ENCODE peak calls at places on chromosomes 12 and 14, in five cellular contexts. J, Q, W, A and C are unnamed samples.

GRCh38 chr14:77638738-77639137 is 22.3 kb upstream of the SPTLC2 start:
- DNase-seq in W (peak), J (peak), A (peak), Q (no peak), C (peak)

GRCh38 chr14:84825481-84825880 is 704.5 kb upstream of the FLRT2 start:
- DNase-seq in A (peak), J (peak), Q (no peak), W (peak), C (peak)

GRCh38 chr12:67155863-67156262 is 113.3 kb upstream of the CAND1 start:
- DNase-seq in A (peak), W (peak), Q (no peak), J (peak), C (peak)

GRCh38 chr14:23148596-23149249 is 29.7 kb upstream of the CEBPE start:
- DNase-seq in Q (no peak), W (no peak), J (no peak), A (no peak), C (no peak)

GRCh38 chr14:100291305-100292075 is 14.8 kb downstream of the SLC25A29 start:
- DNase-seq in Q (peak), A (no peak), W (no peak), J (no peak), C (no peak)

GRCh38 chr12:69254046-69254445 is 14.7 kb downstream of the CPSF6 start:
- DNase-seq in W (peak), Q (no peak), J (peak), A (peak), C (peak)

GRCh38 chr12:49301759-49302158 is 6.8 kb downstream of the PRPH start:
- DNase-seq in J (no peak), A (no peak), Q (no peak), W (no peak), C (no peak)

GRCh38 chr12:122836027-122836921 is 1.0 kb downstream of the HIP1R start:
- DNase-seq in Q (no peak), W (peak), A (peak), J (peak), C (no peak)

DNA sequence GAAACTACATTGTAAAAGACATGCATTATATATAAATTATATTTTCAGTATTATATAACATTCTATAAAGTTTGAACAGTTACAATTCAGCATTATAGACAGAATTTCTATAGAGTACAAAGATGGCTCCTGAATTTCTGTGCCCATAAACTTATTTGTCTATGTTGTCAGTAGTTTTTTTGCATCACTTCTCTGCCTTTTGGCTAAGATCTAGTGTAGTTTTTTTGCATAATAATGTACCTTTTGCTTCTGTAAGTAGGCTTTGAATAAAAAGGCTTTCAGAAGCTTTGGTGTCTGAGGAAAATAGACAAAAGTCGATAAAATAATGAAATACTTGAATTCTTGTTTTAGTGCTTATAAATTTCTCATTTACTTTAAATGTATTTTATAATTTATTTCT is 11.1 kb downstream of the DNAL1 start:
- DNase-seq in A (no peak), J (no peak), Q (no peak), W (no peak), C (no peak)
- TF ChIP-seq CTCF in A (no peak), J (no peak), Q (no peak), W (no peak), C (no peak)

DNA sequence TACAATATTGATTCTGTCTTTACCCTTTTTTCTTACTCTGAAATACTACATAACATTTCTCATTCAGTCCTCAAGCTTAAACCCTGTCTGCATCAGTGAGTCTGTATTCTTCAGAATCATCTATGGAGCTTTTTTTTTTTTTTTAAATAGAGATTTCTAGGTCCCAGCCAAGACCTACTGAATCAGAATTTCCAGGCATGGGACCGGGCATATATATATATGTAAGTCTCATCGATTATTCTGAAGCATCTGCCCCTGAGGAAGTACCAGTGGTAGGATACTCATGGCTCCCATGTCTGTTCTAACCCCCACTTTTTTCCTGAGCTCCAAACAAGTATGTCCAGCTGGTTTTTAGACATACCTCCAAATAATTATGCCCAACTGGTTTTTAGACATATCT is 6.1 kb downstream of the DDX47 start:
- DNase-seq in W (no peak), Q (no peak), A (no peak), J (no peak), C (no peak)
- H3K4me3 ChIP-seq in W (no peak), Q (no peak), A (no peak), J (no peak), C (no peak)

GRCh38 chr12:873954-874353 is 75.5 kb downstream of the RAD52 start:
- DNase-seq in J (peak), A (no peak), W (peak), Q (no peak), C (peak)

GRCh38 chr12:870378-870777 is 79.1 kb downstream of the RAD52 start:
- DNase-seq in Q (no peak), A (no peak), W (no peak), J (no peak), C (no peak)

GRCh38 chr12:867905-868304 is 81.6 kb downstream of the RAD52 start:
- DNase-seq in J (no peak), W (no peak), A (no peak), Q (no peak), C (no peak)

GRCh38 chr12:865614-866013 is 83.9 kb downstream of the RAD52 start:
- DNase-seq in W (no peak), Q (no peak), A (no peak), J (no peak), C (no peak)

GRCh38 chr12:868722-869121 is 80.8 kb downstream of the RAD52 start:
- DNase-seq in A (no peak), W (no peak), J (no peak), Q (no peak), C (no peak)
- TF ChIP-seq CTCF in A (no peak), W (no peak), J (peak), Q (no peak), C (peak)

GRCh38 chr14:74934476-74935339 is 11.6 kb upstream of the RPS6KL1 start:
- DNase-seq in J (no peak), A (no peak), Q (no peak), W (no peak), C (no peak)

GRCh38 chr14:74935340-74935640 is 12.2 kb upstream of the RPS6KL1 start:
- DNase-seq in W (no peak), A (no peak), Q (no peak), J (no peak), C (no peak)

GRCh38 chr14:74937171-74937570 is 14.1 kb upstream of the RPS6KL1 start:
- DNase-seq in W (no peak), J (no peak), Q (no peak), A (no peak), C (no peak)

GRCh38 chr14:74933925-74934435 is 10.9 kb upstream of the RPS6KL1 start:
- DNase-seq in Q (no peak), W (no peak), A (no peak), J (no peak), C (no peak)

DNA sequence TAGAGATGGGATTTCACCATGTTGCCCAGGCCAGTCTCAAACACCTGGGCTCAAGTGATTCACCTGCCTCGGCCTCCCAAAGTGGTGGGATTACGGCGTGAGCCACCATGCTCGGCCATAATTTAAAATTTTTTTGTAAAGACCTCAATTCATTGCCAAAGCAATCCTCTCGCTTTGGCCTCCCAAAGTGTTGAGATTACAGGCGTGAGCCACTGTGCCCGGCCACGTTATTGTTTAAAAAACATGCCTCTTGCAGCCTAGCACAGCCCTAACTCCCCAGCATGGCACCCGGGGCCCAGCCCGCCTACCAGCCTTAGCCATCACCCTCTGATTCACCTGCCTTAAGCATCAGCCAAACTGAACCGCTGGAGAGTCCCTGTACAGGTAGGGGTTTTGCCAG is 13.1 kb upstream of the RPS6KL1 start:
- DNase-seq in J (no peak), Q (no peak), W (no peak), A (no peak), C (no peak)
- H3K4me3 ChIP-seq in J (no peak), Q (no peak), W (no peak), A (no peak), C (no peak)

GRCh38 chr12:6430990-6431353 is 13.8 kb upstream of the CD27 start:
- DNase-seq in A (peak), J (no peak), W (no peak), Q (no peak), C (peak)

GRCh38 chr12:6428326-6428725 is 16.4 kb upstream of the CD27 start:
- DNase-seq in A (no peak), Q (no peak), J (no peak), W (no peak), C (no peak)

GRCh38 chr12:6426882-6427671 is 17.7 kb upstream of the CD27 start:
- DNase-seq in W (no peak), A (no peak), J (no peak), Q (no peak), C (no peak)

GRCh38 chr12:6432991-6433390 is 11.8 kb upstream of the CD27 start:
- DNase-seq in A (no peak), J (no peak), W (no peak), Q (no peak), C (no peak)

GRCh38 chr12:6430124-6430989 is 14.4 kb upstream of the CD27 start:
- DNase-seq in A (peak), J (peak), W (peak), Q (peak), C (peak)
- TF ChIP-seq CTCF in A (no peak), J (no peak), W (no peak), Q (no peak), C (no peak)

GRCh38 chr12:40792792-40793386 is 100.7 kb downstream of the CNTN1 start:
- DNase-seq in W (no peak), Q (no peak), J (no peak), A (no peak), C (no peak)
- H3K4me3 ChIP-seq in W (no peak), Q (no peak), J (no peak), A (no peak), C (no peak)

GRCh38 chr14:55373784-55374725 is 37.6 kb downstream of the ATG14 start:
- DNase-seq in Q (no peak), A (peak), W (peak), J (peak), C (peak)

GRCh38 chr14:55381040-55381439 is 30.6 kb downstream of the ATG14 start:
- DNase-seq in J (no peak), Q (no peak), A (peak), W (no peak), C (peak)

GRCh38 chr14:55374771-55375170 is 36.9 kb downstream of the ATG14 start:
- DNase-seq in Q (no peak), J (no peak), W (no peak), A (no peak), C (no peak)

GRCh38 chr14:55381561-55381960 is 30.1 kb downstream of the ATG14 start:
- DNase-seq in Q (no peak), J (no peak), A (no peak), W (no peak), C (no peak)

GRCh38 chr14:55377236-55377635 is 34.4 kb downstream of the ATG14 start:
- DNase-seq in Q (no peak), A (no peak), J (no peak), W (no peak), C (no peak)
- TF ChIP-seq CTCF in Q (no peak), A (no peak), J (peak), W (no peak), C (peak)